ENCODE peak calls at places on chromosomes 12 and 14, in ten cellular contexts. D, X, E, Z, W, B, C, Q, F and R are unnamed samples.

GRCh38 chr12:120705618-120706017 is 4.6 kb upstream of the UNC119B start:
- DNase-seq in D (no peak), X (no peak), E (no peak), Z (peak), W (no peak), B (no peak), C (no peak), Q (no peak), F (no peak), R (no peak)

GRCh38 chr14:61992139-61992538 is 229.9 kb downstream of the SNAPC1 start:
- DNase-seq in D (peak), X (no peak), E (no peak), Z (no peak), W (no peak), B (no peak), C (no peak), Q (no peak), F (no peak), R (no peak)

GRCh38 chr12:3262466-3262865 is 185.3 kb downstream of the TSPAN9 start:
- DNase-seq in D (no peak), X (no peak), E (no peak), Z (no peak), W (peak), B (no peak), C (no peak), Q (no peak), F (no peak), R (no peak)

GRCh38 chr12:129629901-129630300 is 273.9 kb downstream of the TMEM132D start:
- DNase-seq in D (no peak), X (no peak), E (no peak), Z (no peak), W (no peak), B (no peak), C (no peak), Q (no peak), F (no peak), R (no peak)

GRCh38 chr12:30422844-30423243 is 272.8 kb downstream of the IPO8 start:
- DNase-seq in D (no peak), X (no peak), E (no peak), Z (no peak), W (no peak), B (no peak), C (no peak), Q (no peak), F (no peak), R (no peak)

GRCh38 chr12:101924647-101925046 is 47.3 kb downstream of the DRAM1 start:
- DNase-seq in D (no peak), X (no peak), E (no peak), Z (no peak), W (peak), B (no peak), C (no peak), Q (no peak), F (no peak), R (no peak)

GRCh38 chr12:69948874-69949273 is 123.8 kb downstream of the MYRFL start:
- DNase-seq in D (no peak), X (no peak), E (no peak), Z (no peak), W (peak), B (no peak), C (no peak), Q (no peak), F (no peak), R (no peak)

GRCh38 chr12:18864900-18865561 is 127.1 kb downstream of the CAPZA3 start:
- DNase-seq in D (no peak), X (no peak), E (no peak), Z (no peak), W (no peak), B (no peak), C (peak), Q (no peak), F (no peak), R (peak)

GRCh38 chr12:46891306-46891705 is 65.5 kb upstream of the SLC38A4 start:
- DNase-seq in D (no peak), X (no peak), E (no peak), Z (no peak), W (no peak), B (no peak), C (peak), Q (no peak), F (no peak), R (no peak)

GRCh38 chr12:27207626-27208413 is 36.3 kb upstream of the STK38L start:
- DNase-seq in D (no peak), X (no peak), E (no peak), Z (no peak), W (no peak), B (no peak), C (peak), Q (no peak), F (no peak), R (no peak)

GRCh38 chr14:51711505-51711904 is 59.8 kb downstream of the FRMD6 start:
- DNase-seq in D (no peak), X (no peak), E (no peak), Z (no peak), W (no peak), B (no peak), C (no peak), Q (no peak), F (no peak), R (no peak)

GRCh38 chr14:55448146-55448614 is 7.8 kb upstream of the TBPL2 start:
- DNase-seq in D (peak), X (no peak), E (no peak), Z (no peak), W (no peak), B (no peak), C (peak), Q (no peak), F (no peak), R (peak)

GRCh38 chr12:57846577-57847319 is at the start of gene CTDSP2:
- DNase-seq in D (peak), X (peak), E (peak), Z (peak), W (peak), B (peak), C (peak), Q (peak), F (peak), R (peak)

GRCh38 chr14:76434220-76434619 is 58.3 kb downstream of the ESRRB start:
- DNase-seq in D (no peak), X (no peak), E (no peak), Z (no peak), W (no peak), B (no peak), C (no peak), Q (no peak), F (no peak), R (no peak)

GRCh38 chr14:22390195-22390594 is 198.8 kb downstream of the DAD1 start:
- DNase-seq in D (no peak), X (no peak), E (no peak), Z (no peak), W (no peak), B (no peak), C (no peak), Q (no peak), F (no peak), R (no peak)

GRCh38 chr12:120886194-120887018 is 17.8 kb downstream of the SPPL3 start:
- DNase-seq in D (no peak), X (no peak), E (no peak), Z (no peak), W (no peak), B (no peak), C (no peak), Q (no peak), F (no peak), R (no peak)

GRCh38 chr14:105937253-105938054 is 411.1 kb downstream of the TMEM121 start:
- DNase-seq in D (no peak), X (no peak), E (peak), Z (peak), W (no peak), B (peak), C (no peak), Q (no peak), F (no peak), R (no peak)

GRCh38 chr14:95948608-95949007 is 72.0 kb downstream of the TUNAR start:
- DNase-seq in D (no peak), X (no peak), E (no peak), Z (no peak), W (peak), B (no peak), C (peak), Q (no peak), F (no peak), R (no peak)

GRCh38 chr12:9673404-9674225 is 4.1 kb downstream of the CLEC2D start:
- DNase-seq in D (peak), X (no peak), E (no peak), Z (no peak), W (peak), B (peak), C (peak), Q (peak), F (peak), R (peak)

GRCh38 chr12:121963341-121964018 is 45.1 kb downstream of the CFAP251 start:
- DNase-seq in D (no peak), X (no peak), E (no peak), Z (no peak), W (no peak), B (no peak), C (no peak), Q (no peak), F (no peak), R (no peak)

GRCh38 chr12:93719710-93720109 is 42.5 kb downstream of the CRADD start:
- DNase-seq in D (no peak), X (no peak), E (no peak), Z (no peak), W (no peak), B (no peak), C (no peak), Q (no peak), F (no peak), R (no peak)

GRCh38 chr12:114729731-114730130 is 45.8 kb upstream of the TBX3 start:
- DNase-seq in D (no peak), X (no peak), E (no peak), Z (no peak), W (no peak), B (no peak), C (peak), Q (no peak), F (no peak), R (peak)

GRCh38 chr14:37903561-37904191 is 304.0 kb upstream of the SSTR1 start:
- DNase-seq in D (peak), X (no peak), E (no peak), Z (no peak), W (peak), B (no peak), C (peak), Q (no peak), F (no peak), R (no peak)

GRCh38 chr12:25769076-25769945 is 189.2 kb upstream of the RASSF8 start:
- DNase-seq in D (no peak), X (no peak), E (no peak), Z (no peak), W (no peak), B (no peak), C (peak), Q (no peak), F (no peak), R (no peak)

GRCh38 chr12:110844551-110845395 is 2.0 kb upstream of the CCDC63 start:
- DNase-seq in D (no peak), X (no peak), E (no peak), Z (no peak), W (no peak), B (peak), C (peak), Q (peak), F (no peak), R (no peak)

GRCh38 chr12:110844131-110844530 is 2.7 kb upstream of the CCDC63 start:
- DNase-seq in D (no peak), X (no peak), E (no peak), Z (no peak), W (no peak), B (no peak), C (no peak), Q (no peak), F (no peak), R (no peak)

GRCh38 chr12:110849748-110850403 is 3.1 kb downstream of the CCDC63 start:
- DNase-seq in D (no peak), X (no peak), E (no peak), Z (no peak), W (no peak), B (no peak), C (no peak), Q (no peak), F (no peak), R (no peak)

GRCh38 chr12:110848524-110848923 is 1.7 kb downstream of the CCDC63 start:
- DNase-seq in D (no peak), X (no peak), E (no peak), Z (no peak), W (no peak), B (no peak), C (no peak), Q (no peak), F (no peak), R (no peak)

GRCh38 chr12:110846615-110847566 is at the start of gene CCDC63:
- DNase-seq in D (peak), X (no peak), E (peak), Z (peak), W (peak), B (peak), C (peak), Q (peak), F (peak), R (no peak)
- H3K4me3 ChIP-seq in D (no peak), X (peak), E (peak), Z (no peak), W (peak), B (peak), C (no peak), Q (peak), F (peak), R (peak)

DNA sequence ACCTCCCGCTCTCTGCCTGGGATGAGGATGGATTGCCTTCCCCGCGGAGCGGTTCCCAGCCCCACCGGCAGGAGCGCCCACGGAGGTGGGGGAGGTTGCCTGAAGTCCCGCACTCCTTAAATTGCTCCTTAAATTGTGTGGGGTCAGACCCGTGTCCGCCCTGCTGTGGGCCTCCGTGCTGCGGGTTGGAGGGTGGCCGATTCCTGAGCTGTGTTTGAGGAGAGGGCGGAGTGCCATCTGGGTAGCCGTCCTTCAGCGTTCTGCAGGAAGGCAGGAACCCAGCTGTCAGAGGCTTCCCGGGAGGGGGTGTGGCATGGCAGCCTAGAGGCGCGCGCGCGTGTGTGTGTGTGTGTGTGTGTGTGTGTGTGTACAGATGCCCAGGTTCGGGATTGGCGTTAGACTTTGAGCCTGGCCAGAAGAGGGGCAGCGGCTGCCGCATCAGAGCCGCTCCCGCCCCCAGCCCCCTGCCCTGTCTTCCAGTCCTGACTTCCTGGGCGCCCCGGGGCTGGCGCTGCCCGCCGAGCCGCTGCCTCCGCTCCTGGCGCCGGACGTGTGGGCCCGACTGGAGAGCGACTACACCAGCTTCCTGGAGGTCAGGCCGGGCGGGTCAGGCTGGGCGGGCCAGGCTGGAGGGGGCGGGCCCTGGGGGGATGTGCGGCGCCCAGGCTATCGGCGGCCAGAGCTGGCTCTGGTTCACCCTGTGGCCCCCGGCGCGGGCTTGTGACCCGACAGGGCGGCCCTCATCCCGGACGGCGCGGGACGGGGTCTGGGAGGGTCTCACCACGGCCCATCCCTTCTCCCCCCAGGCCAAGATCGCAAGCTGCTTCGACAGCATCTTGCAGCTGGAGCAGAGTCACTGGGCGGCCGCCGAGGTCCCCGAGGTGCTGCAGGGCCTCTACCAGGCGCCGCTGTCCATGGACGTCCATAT is 9.2 kb downstream of the EXOC3L4 start:
- DNase-seq in D (peak), X (no peak), E (no peak), Z (peak), W (peak), B (peak), C (peak), Q (peak), F (peak), R (no peak)
- TF ChIP-seq CTCF in D (no peak), X (no peak), E (no peak), Z (peak), W (no peak), B (no peak), C (peak), Q (no peak), F (no peak), R (peak)

GRCh38 chr12:116694653-116695463 is 43.0 kb downstream of the SPRING1 start:
- DNase-seq in D (no peak), X (no peak), E (no peak), Z (no peak), W (no peak), B (no peak), C (no peak), Q (no peak), F (no peak), R (no peak)

GRCh38 chr12:116693259-116694227 is 44.3 kb downstream of the SPRING1 start:
- DNase-seq in D (peak), X (no peak), E (peak), Z (peak), W (peak), B (no peak), C (no peak), Q (no peak), F (no peak), R (no peak)

GRCh38 chr12:116691205-116691604 is 46.7 kb downstream of the SPRING1 start:
- DNase-seq in D (no peak), X (no peak), E (no peak), Z (no peak), W (no peak), B (no peak), C (no peak), Q (no peak), F (no peak), R (no peak)

GRCh38 chr12:116691636-116692035 is 46.2 kb downstream of the SPRING1 start:
- DNase-seq in D (no peak), X (no peak), E (no peak), Z (no peak), W (no peak), B (no peak), C (no peak), Q (no peak), F (no peak), R (no peak)

GRCh38 chr12:116692605-116693004 is 45.3 kb downstream of the SPRING1 start:
- DNase-seq in D (no peak), X (no peak), E (no peak), Z (no peak), W (no peak), B (no peak), C (no peak), Q (no peak), F (no peak), R (no peak)
- H3K4me3 ChIP-seq in D (no peak), X (no peak), E (no peak), Z (peak), W (no peak), B (no peak), C (no peak), Q (no peak), F (peak), R (no peak)

GRCh38 chr12:123761841-123762714 is at the start of gene DNAH10:
- DNase-seq in D (peak), X (no peak), E (no peak), Z (peak), W (peak), B (peak), C (peak), Q (no peak), F (peak), R (no peak)
- TF ChIP-seq CTCF in D (no peak), X (no peak), E (no peak), Z (no peak), W (peak), B (no peak), C (peak), Q (no peak), F (peak), R (peak)

GRCh38 chr12:12812163-12812562 is 983 bp upstream of the DDX47 start:
- DNase-seq in D (no peak), X (no peak), E (no peak), Z (no peak), W (no peak), B (no peak), C (no peak), Q (no peak), F (no peak), R (no peak)

GRCh38 chr12:12811343-12811742 is 1.8 kb upstream of the DDX47 start:
- DNase-seq in D (no peak), X (no peak), E (no peak), Z (no peak), W (no peak), B (no peak), C (no peak), Q (no peak), F (no peak), R (no peak)

GRCh38 chr12:12813120-12814101 is at the start of gene DDX47:
- DNase-seq in D (peak), X (peak), E (peak), Z (peak), W (peak), B (peak), C (peak), Q (peak), F (peak), R (no peak)

GRCh38 chr12:12810507-12811143 is 2.5 kb upstream of the DDX47 start:
- DNase-seq in D (no peak), X (no peak), E (no peak), Z (no peak), W (peak), B (no peak), C (no peak), Q (no peak), F (no peak), R (no peak)

DNA sequence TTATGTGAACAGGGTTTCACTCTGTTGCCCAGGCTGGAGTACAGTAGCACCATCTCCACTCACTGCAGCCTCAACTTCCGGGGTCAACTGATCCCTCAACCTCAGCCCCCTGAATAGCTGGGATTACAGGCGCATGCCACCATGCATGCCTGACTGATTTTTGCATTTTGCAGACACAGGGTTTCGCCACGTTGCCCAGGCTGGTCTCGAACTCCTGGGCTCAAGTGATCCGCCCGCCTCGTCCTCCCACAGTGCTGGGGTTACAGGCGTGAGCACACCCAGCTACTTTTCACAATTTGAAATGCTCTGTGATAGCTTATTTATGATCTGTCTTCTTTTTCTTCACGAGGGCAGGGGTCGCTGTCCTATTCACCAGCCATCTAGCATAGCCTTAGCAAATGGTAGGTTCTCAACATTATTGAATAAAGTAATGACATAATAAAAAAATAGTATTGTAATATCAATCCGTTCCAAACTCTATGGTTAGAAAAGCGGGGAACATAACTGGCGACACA is 484 bp upstream of the DDX47 start:
- DNase-seq in D (no peak), X (no peak), E (no peak), Z (no peak), W (no peak), B (no peak), C (no peak), Q (no peak), F (no peak), R (no peak)
- H3K4me3 ChIP-seq in D (no peak), X (peak), E (peak), Z (no peak), W (peak), B (peak), C (no peak), Q (peak), F (peak), R (no peak)

DNA sequence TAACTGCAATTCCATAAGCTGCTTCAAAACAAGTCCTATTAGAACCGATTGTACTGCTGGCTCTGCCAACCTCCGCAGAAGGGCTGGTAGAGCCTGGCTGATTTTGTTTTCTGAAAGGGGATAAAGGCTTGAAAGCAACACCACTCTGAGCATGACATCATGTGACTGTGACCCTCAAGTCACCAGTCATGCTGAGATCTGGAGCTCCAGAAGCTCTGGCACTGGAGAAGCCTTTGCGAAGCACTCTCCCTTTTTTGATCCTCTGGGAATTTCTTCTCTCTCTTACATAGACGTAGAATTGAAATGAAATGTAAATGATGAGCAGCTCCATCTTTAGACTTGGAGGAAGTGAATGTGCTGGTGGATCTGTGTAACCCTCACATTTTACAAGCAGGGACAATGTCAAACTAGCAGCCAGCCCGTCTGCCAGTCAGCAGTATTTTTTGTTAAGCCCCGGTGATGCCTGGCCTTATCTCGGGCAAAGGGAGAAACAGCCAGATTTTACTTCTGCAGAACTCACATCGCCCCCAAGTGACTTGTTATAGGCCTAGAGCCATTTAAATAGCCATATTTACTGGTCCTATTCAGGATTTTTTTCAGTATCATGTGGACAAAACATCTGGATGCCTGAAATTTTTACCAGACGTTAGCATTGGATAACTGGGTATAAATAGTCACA is 112.1 kb upstream of the NPAS3 start:
- DNase-seq in D (no peak), X (peak), E (no peak), Z (no peak), W (peak), B (no peak), C (peak), Q (no peak), F (no peak), R (no peak)
- TF ChIP-seq CTCF in D (no peak), X (peak), E (no peak), Z (no peak), W (peak), B (peak), C (peak), Q (no peak), F (no peak), R (no peak)

GRCh38 chr14:24673534-24674203 is 39.7 kb upstream of the GZMB start:
- DNase-seq in D (peak), X (no peak), E (no peak), Z (no peak), W (no peak), B (no peak), C (no peak), Q (no peak), F (no peak), R (no peak)
- H3K4me3 ChIP-seq in D (no peak), X (no peak), E (no peak), Z (no peak), W (no peak), B (no peak), C (no peak), Q (no peak), F (no peak), R (no peak)